ENCODE peak calls at places on chromosomes 4 and X, in seven cellular contexts. S is ELF-1; Y is HEK293T; T is GM13977; G is ovary; N is CD4-positive, alpha-beta memory T cell; D is NCI-H1417 treated with DMSO at 0.1 percent for 48 hours. J is an unnamed sample.

GRCh38 chrX:10155137-10155536 is 1.6 kb upstream of the CLCN4 start:
- DNase-seq in D (no peak), G (no peak), N (no peak), S (no peak), Y (no peak), T (no peak), J (no peak)

GRCh38 chr4:153081181-153081580 is 123.1 kb upstream of the TRIM2 start:
- DNase-seq in N (no peak), G (no peak), Y (no peak), T (no peak), D (no peak), S (no peak), J (no peak)

GRCh38 chr4:87493147-87493546 is 36.0 kb downstream of the SPARCL1 start:
- DNase-seq in D (no peak), G (no peak), T (no peak), Y (no peak), S (no peak), N (no peak), J (no peak)

GRCh38 chrX:24682739-24683432 is 10.8 kb upstream of the POLA1 start:
- DNase-seq in T (no peak), Y (no peak), S (no peak), G (no peak), N (no peak), D (no peak), J (no peak)

GRCh38 chr4:23789765-23790164 is 100.1 kb downstream of the PPARGC1A start:
- DNase-seq in S (peak; percentile 18), N (no peak), T (no peak), D (no peak), G (no peak), Y (no peak), J (no peak)

GRCh38 chr4:1720163-1720983 is 750 bp downstream of the TMEM129 start:
- DNase-seq in D (no peak), Y (no peak), N (peak; percentile 48), G (peak; percentile 70), T (peak; percentile 67), S (peak; percentile 60), J (no peak)

GRCh38 chr4:20641971-20642370 is 58.3 kb upstream of the PACRGL start:
- DNase-seq in Y (no peak), S (no peak), T (no peak), N (no peak), G (no peak), D (no peak), J (no peak)

GRCh38 chrX:4240541-4241194 is 527.2 kb upstream of the PRKX start:
- DNase-seq in S (no peak), T (no peak), N (peak; percentile 64), G (no peak), D (no peak), Y (no peak), J (no peak)